ENCODE peak calls at places on chromosomes 12 and 14, in nine cellular contexts. One of them, this sample, is unnamed.

GRCh38 chr14:101504096-101504948 is 57.0 kb upstream of the DIO3 start:
- DNase-seq in sigmoid colon: peak; percentile 43
- DNase-seq in A549: no peak
- DNase-seq in AG04450: no peak
- DNase-seq in NT2/D1: no peak
- DNase-seq in hepatocyte: no peak
- DNase-seq in CD8-positive, alpha-beta T cell: no peak
- DNase-seq in LNCaP clone FGC: no peak
- DNase-seq in suprapubic skin: peak; percentile 51
- DNase-seq in this sample: no peak

GRCh38 chr12:118189761-118190181 is 53.8 kb downstream of the PEBP1 start:
- DNase-seq in sigmoid colon: peak; percentile 65
- DNase-seq in LNCaP clone FGC: no peak
- DNase-seq in NT2/D1: peak; percentile 32
- DNase-seq in hepatocyte: peak; percentile 33
- DNase-seq in AG04450: peak; percentile 66
- DNase-seq in suprapubic skin: no peak
- DNase-seq in A549: no peak
- DNase-seq in CD8-positive, alpha-beta T cell: no peak
- DNase-seq in this sample: peak; percentile 15

GRCh38 chr14:55097894-55098560 is 31.0 kb upstream of the LGALS3 start:
- DNase-seq in hepatocyte: no peak
- DNase-seq in sigmoid colon: peak; percentile 59
- DNase-seq in AG04450: no peak
- DNase-seq in LNCaP clone FGC: no peak
- DNase-seq in A549: no peak
- DNase-seq in suprapubic skin: peak; percentile 69
- DNase-seq in CD8-positive, alpha-beta T cell: peak; percentile 33
- DNase-seq in NT2/D1: no peak
- DNase-seq in this sample: no peak

GRCh38 chr14:99522934-99523660 is 41.9 kb downstream of the CCNK start:
- DNase-seq in LNCaP clone FGC: no peak
- DNase-seq in AG04450: no peak
- DNase-seq in hepatocyte: peak; percentile 49
- DNase-seq in sigmoid colon: no peak
- DNase-seq in NT2/D1: peak; percentile 72
- DNase-seq in A549: no peak
- DNase-seq in suprapubic skin: no peak
- DNase-seq in CD8-positive, alpha-beta T cell: no peak
- DNase-seq in this sample: no peak

GRCh38 chr12:122226366-122227222 is 742 bp upstream of the DIABLO start:
- DNase-seq in sigmoid colon: peak; percentile 66
- DNase-seq in CD8-positive, alpha-beta T cell: no peak
- DNase-seq in A549: no peak
- DNase-seq in LNCaP clone FGC: no peak
- DNase-seq in NT2/D1: no peak
- DNase-seq in AG04450: no peak
- DNase-seq in hepatocyte: no peak
- DNase-seq in suprapubic skin: no peak
- DNase-seq in this sample: no peak

GRCh38 chr14:81453166-81453766 is 53.1 kb upstream of the STON2 start:
- DNase-seq in hepatocyte: peak; percentile 75
- DNase-seq in sigmoid colon: peak; percentile 71
- DNase-seq in NT2/D1: peak; percentile 38
- DNase-seq in A549: peak; percentile 41
- DNase-seq in AG04450: no peak
- DNase-seq in LNCaP clone FGC: no peak
- DNase-seq in CD8-positive, alpha-beta T cell: no peak
- DNase-seq in suprapubic skin: peak; percentile 70
- DNase-seq in this sample: no peak

GRCh38 chr14:92575061-92575772 is 61.6 kb downstream of the RIN3 start:
- DNase-seq in sigmoid colon: no peak
- DNase-seq in suprapubic skin: no peak
- DNase-seq in A549: no peak
- DNase-seq in LNCaP clone FGC: no peak
- DNase-seq in NT2/D1: no peak
- DNase-seq in hepatocyte: no peak
- DNase-seq in AG04450: no peak
- DNase-seq in CD8-positive, alpha-beta T cell: no peak
- DNase-seq in this sample: no peak

GRCh38 chr14:50772361-50772760 is 58.6 kb downstream of the NIN start:
- DNase-seq in suprapubic skin: no peak
- DNase-seq in NT2/D1: no peak
- DNase-seq in sigmoid colon: no peak
- DNase-seq in CD8-positive, alpha-beta T cell: no peak
- DNase-seq in LNCaP clone FGC: no peak
- DNase-seq in A549: no peak
- DNase-seq in AG04450: no peak
- DNase-seq in hepatocyte: no peak
- DNase-seq in this sample: no peak

GRCh38 chr12:54526800-54527630 is 22.4 kb upstream of the PDE1B start:
- DNase-seq in NT2/D1: peak; percentile 90
- DNase-seq in AG04450: no peak
- DNase-seq in hepatocyte: peak; percentile 54
- DNase-seq in suprapubic skin: no peak
- DNase-seq in CD8-positive, alpha-beta T cell: peak; percentile 25
- DNase-seq in LNCaP clone FGC: peak; percentile 8
- DNase-seq in sigmoid colon: no peak
- DNase-seq in A549: no peak
- DNase-seq in this sample: no peak

GRCh38 chr12:65808580-65808979 is 15.7 kb upstream of the HMGA2 start:
- DNase-seq in LNCaP clone FGC: no peak
- DNase-seq in NT2/D1: no peak
- DNase-seq in AG04450: no peak
- DNase-seq in sigmoid colon: no peak
- DNase-seq in A549: no peak
- DNase-seq in suprapubic skin: no peak
- DNase-seq in hepatocyte: no peak
- DNase-seq in CD8-positive, alpha-beta T cell: no peak
- DNase-seq in this sample: no peak

GRCh38 chr12:94535614-94535932 is 75.9 kb upstream of the CEP83 start:
- DNase-seq in A549: no peak
- DNase-seq in hepatocyte: no peak
- DNase-seq in LNCaP clone FGC: no peak
- DNase-seq in NT2/D1: no peak
- DNase-seq in suprapubic skin: no peak
- DNase-seq in CD8-positive, alpha-beta T cell: no peak
- DNase-seq in AG04450: no peak
- DNase-seq in sigmoid colon: no peak
- DNase-seq in this sample: no peak

GRCh38 chr14:23365353-23366162 is 586 bp upstream of the EFS start:
- DNase-seq in suprapubic skin: peak; percentile 72
- DNase-seq in A549: no peak
- DNase-seq in CD8-positive, alpha-beta T cell: no peak
- DNase-seq in NT2/D1: no peak
- DNase-seq in sigmoid colon: no peak
- DNase-seq in hepatocyte: peak; percentile 58
- DNase-seq in LNCaP clone FGC: no peak
- DNase-seq in AG04450: no peak
- DNase-seq in this sample: no peak

GRCh38 chr14:99679543-99679942 is 4.6 kb upstream of the CYP46A1 start:
- DNase-seq in LNCaP clone FGC: no peak
- DNase-seq in sigmoid colon: peak; percentile 10
- DNase-seq in suprapubic skin: no peak
- DNase-seq in AG04450: no peak
- DNase-seq in A549: no peak
- DNase-seq in CD8-positive, alpha-beta T cell: no peak
- DNase-seq in NT2/D1: no peak
- DNase-seq in hepatocyte: no peak
- DNase-seq in this sample: no peak

GRCh38 chr12:16606201-16606849 is 363 bp upstream of the LMO3 start:
- DNase-seq in sigmoid colon: peak; percentile 84
- DNase-seq in CD8-positive, alpha-beta T cell: no peak
- DNase-seq in hepatocyte: peak; percentile 59
- DNase-seq in AG04450: no peak
- DNase-seq in NT2/D1: peak; percentile 84
- DNase-seq in LNCaP clone FGC: no peak
- DNase-seq in suprapubic skin: no peak
- DNase-seq in A549: no peak
- DNase-seq in this sample: no peak

GRCh38 chr12:120534703-120535655 is 823 bp downstream of the RNF10 start:
- DNase-seq in LNCaP clone FGC: no peak
- DNase-seq in suprapubic skin: peak; percentile 76
- DNase-seq in sigmoid colon: no peak
- DNase-seq in A549: peak; percentile 64
- DNase-seq in AG04450: peak; percentile 55
- DNase-seq in NT2/D1: no peak
- DNase-seq in hepatocyte: peak; percentile 78
- DNase-seq in CD8-positive, alpha-beta T cell: peak; percentile 58
- DNase-seq in this sample: peak; percentile 62

GRCh38 chr12:21456291-21456780 is 18.9 kb downstream of the PYROXD1 start:
- DNase-seq in hepatocyte: no peak
- DNase-seq in CD8-positive, alpha-beta T cell: peak; percentile 49
- DNase-seq in LNCaP clone FGC: no peak
- DNase-seq in AG04450: no peak
- DNase-seq in sigmoid colon: no peak
- DNase-seq in suprapubic skin: no peak
- DNase-seq in NT2/D1: no peak
- DNase-seq in A549: no peak
- DNase-seq in this sample: no peak

GRCh38 chr12:34033628-34034296 is 11.5 kb downstream of the ALG10 start:
- DNase-seq in A549: no peak
- DNase-seq in NT2/D1: peak; percentile 47
- DNase-seq in sigmoid colon: no peak
- DNase-seq in CD8-positive, alpha-beta T cell: no peak
- DNase-seq in hepatocyte: peak; percentile 40
- DNase-seq in AG04450: peak; percentile 2
- DNase-seq in LNCaP clone FGC: peak; percentile 7
- DNase-seq in suprapubic skin: no peak
- DNase-seq in this sample: no peak

GRCh38 chr12:2891240-2892053 is 756 bp downstream of the TULP3 start:
- DNase-seq in suprapubic skin: no peak
- DNase-seq in CD8-positive, alpha-beta T cell: no peak
- DNase-seq in LNCaP clone FGC: no peak
- DNase-seq in hepatocyte: peak; percentile 73
- DNase-seq in AG04450: no peak
- DNase-seq in NT2/D1: peak; percentile 75
- DNase-seq in sigmoid colon: peak; percentile 84
- DNase-seq in A549: peak; percentile 38
- DNase-seq in this sample: no peak
- H3K4me3 ChIP-seq in suprapubic skin: peak overlapping the region; percentile 87
- H3K4me3 ChIP-seq in CD8-positive, alpha-beta T cell: peak overlapping the region; percentile 99
- H3K4me3 ChIP-seq in LNCaP clone FGC: peak overlapping the region; percentile 95
- H3K4me3 ChIP-seq in hepatocyte: peak overlapping the region; percentile 66
- H3K4me3 ChIP-seq in AG04450: peak overlapping the region; percentile 97
- H3K4me3 ChIP-seq in NT2/D1: peak overlapping the region; percentile 97
- H3K4me3 ChIP-seq in sigmoid colon: peak overlapping the region; percentile 63
- H3K4me3 ChIP-seq in A549: peak overlapping the region; percentile 86
- H3K4me3 ChIP-seq in this sample: peak overlapping the region; percentile 81

GRCh38 chr12:40012709-40013108 is 93.2 kb downstream of the SLC2A13 start:
- DNase-seq in CD8-positive, alpha-beta T cell: no peak
- DNase-seq in LNCaP clone FGC: no peak
- DNase-seq in AG04450: no peak
- DNase-seq in NT2/D1: no peak
- DNase-seq in sigmoid colon: no peak
- DNase-seq in hepatocyte: no peak
- DNase-seq in suprapubic skin: no peak
- DNase-seq in A549: no peak
- DNase-seq in this sample: no peak

GRCh38 chr12:40013847-40014246 is 92.0 kb downstream of the SLC2A13 start:
- DNase-seq in A549: no peak
- DNase-seq in CD8-positive, alpha-beta T cell: no peak
- DNase-seq in hepatocyte: no peak
- DNase-seq in AG04450: no peak
- DNase-seq in NT2/D1: no peak
- DNase-seq in suprapubic skin: no peak
- DNase-seq in LNCaP clone FGC: no peak
- DNase-seq in sigmoid colon: no peak
- DNase-seq in this sample: no peak

GRCh38 chr12:40013292-40013691 is 92.6 kb downstream of the SLC2A13 start:
- DNase-seq in A549: no peak
- DNase-seq in NT2/D1: no peak
- DNase-seq in CD8-positive, alpha-beta T cell: no peak
- DNase-seq in sigmoid colon: no peak
- DNase-seq in suprapubic skin: no peak
- DNase-seq in AG04450: no peak
- DNase-seq in hepatocyte: no peak
- DNase-seq in LNCaP clone FGC: no peak
- DNase-seq in this sample: no peak

GRCh38 chr12:40011775-40012129 is 94.1 kb downstream of the SLC2A13 start:
- DNase-seq in LNCaP clone FGC: no peak
- DNase-seq in suprapubic skin: no peak
- DNase-seq in hepatocyte: no peak
- DNase-seq in sigmoid colon: no peak
- DNase-seq in A549: no peak
- DNase-seq in CD8-positive, alpha-beta T cell: no peak
- DNase-seq in NT2/D1: no peak
- DNase-seq in AG04450: no peak
- DNase-seq in this sample: no peak

GRCh38 chr12:40010899-40011774 is 94.7 kb downstream of the SLC2A13 start:
- DNase-seq in suprapubic skin: no peak
- DNase-seq in NT2/D1: peak; percentile 49
- DNase-seq in AG04450: peak; percentile 36
- DNase-seq in hepatocyte: peak; percentile 83
- DNase-seq in A549: peak; percentile 55
- DNase-seq in sigmoid colon: peak; percentile 66
- DNase-seq in LNCaP clone FGC: no peak
- DNase-seq in CD8-positive, alpha-beta T cell: peak; percentile 49
- DNase-seq in this sample: peak; percentile 31
- H3K4me3 ChIP-seq in suprapubic skin: peak overlapping the region; percentile 17
- H3K4me3 ChIP-seq in NT2/D1: peak overlapping the region; percentile 2
- H3K4me3 ChIP-seq in AG04450: peak overlapping the region; percentile 8
- H3K4me3 ChIP-seq in hepatocyte: no peak overlapping the region
- H3K4me3 ChIP-seq in A549: no peak overlapping the region
- H3K4me3 ChIP-seq in sigmoid colon: peak overlapping the region; percentile 25
- H3K4me3 ChIP-seq in LNCaP clone FGC: no peak overlapping the region
- H3K4me3 ChIP-seq in CD8-positive, alpha-beta T cell: peak overlapping the region; percentile 18
- H3K4me3 ChIP-seq in this sample: no peak overlapping the region

GRCh38 chr12:96720363-96720705 is 186.7 kb upstream of the NEDD1 start:
- DNase-seq in sigmoid colon: no peak
- DNase-seq in LNCaP clone FGC: no peak
- DNase-seq in NT2/D1: no peak
- DNase-seq in hepatocyte: peak; percentile 20
- DNase-seq in AG04450: no peak
- DNase-seq in suprapubic skin: no peak
- DNase-seq in A549: peak; percentile 35
- DNase-seq in CD8-positive, alpha-beta T cell: no peak
- DNase-seq in this sample: no peak

GRCh38 chr12:96714199-96714598 is 192.9 kb upstream of the NEDD1 start:
- DNase-seq in NT2/D1: no peak
- DNase-seq in suprapubic skin: no peak
- DNase-seq in A549: no peak
- DNase-seq in hepatocyte: no peak
- DNase-seq in sigmoid colon: no peak
- DNase-seq in LNCaP clone FGC: no peak
- DNase-seq in AG04450: no peak
- DNase-seq in CD8-positive, alpha-beta T cell: no peak
- DNase-seq in this sample: no peak

GRCh38 chr12:96719671-96720362 is 187.2 kb upstream of the NEDD1 start:
- DNase-seq in CD8-positive, alpha-beta T cell: no peak
- DNase-seq in AG04450: no peak
- DNase-seq in A549: no peak
- DNase-seq in hepatocyte: no peak
- DNase-seq in sigmoid colon: no peak
- DNase-seq in NT2/D1: no peak
- DNase-seq in LNCaP clone FGC: peak; percentile 28
- DNase-seq in suprapubic skin: no peak
- DNase-seq in this sample: no peak
- H3K4me3 ChIP-seq in CD8-positive, alpha-beta T cell: peak overlapping the region; percentile 57
- H3K4me3 ChIP-seq in AG04450: peak overlapping the region; percentile 56
- H3K4me3 ChIP-seq in A549: peak overlapping the region; percentile 34
- H3K4me3 ChIP-seq in hepatocyte: no peak overlapping the region
- H3K4me3 ChIP-seq in sigmoid colon: peak overlapping the region; percentile 20
- H3K4me3 ChIP-seq in NT2/D1: no peak overlapping the region
- H3K4me3 ChIP-seq in LNCaP clone FGC: peak overlapping the region; percentile 52
- H3K4me3 ChIP-seq in suprapubic skin: peak overlapping the region; percentile 37
- H3K4me3 ChIP-seq in this sample: peak overlapping the region; percentile 14

GRCh38 chr14:60349663-60350365 is 100.8 kb downstream of the PPM1A start:
- DNase-seq in CD8-positive, alpha-beta T cell: no peak
- DNase-seq in sigmoid colon: no peak
- DNase-seq in AG04450: peak; percentile 33
- DNase-seq in hepatocyte: peak; percentile 61
- DNase-seq in NT2/D1: peak; percentile 13
- DNase-seq in LNCaP clone FGC: peak; percentile 33
- DNase-seq in suprapubic skin: no peak
- DNase-seq in A549: peak; percentile 56
- DNase-seq in this sample: no peak
- H3K4me3 ChIP-seq in CD8-positive, alpha-beta T cell: no peak overlapping the region
- H3K4me3 ChIP-seq in sigmoid colon: no peak overlapping the region
- H3K4me3 ChIP-seq in AG04450: no peak overlapping the region
- H3K4me3 ChIP-seq in hepatocyte: no peak overlapping the region
- H3K4me3 ChIP-seq in NT2/D1: no peak overlapping the region
- H3K4me3 ChIP-seq in LNCaP clone FGC: no peak overlapping the region
- H3K4me3 ChIP-seq in suprapubic skin: no peak overlapping the region
- H3K4me3 ChIP-seq in A549: no peak overlapping the region
- H3K4me3 ChIP-seq in this sample: no peak overlapping the region